ENCODE peak calls at places on chromosomes 3 and 15, in five cellular contexts. One of them, this sample, is unnamed.

GRCh38 chr15:87267798-87268197 is 988.7 kb downstream of the NTRK3 start:
- DNase-seq in endothelial cell of umbilical vein: no peak
- DNase-seq in body of pancreas: no peak
- DNase-seq in CD4-positive, alpha-beta T cell: no peak
- DNase-seq in pancreas: no peak
- DNase-seq in this sample: no peak

GRCh38 chr3:76065975-76066374 is 280.6 kb upstream of the ZNF717 start:
- DNase-seq in body of pancreas: no peak
- DNase-seq in endothelial cell of umbilical vein: no peak
- DNase-seq in pancreas: no peak
- DNase-seq in CD4-positive, alpha-beta T cell: no peak
- DNase-seq in this sample: no peak

GRCh38 chr15:52020253-52021085 is 1.4 kb downstream of the MAPK6 start:
- DNase-seq in CD4-positive, alpha-beta T cell: no peak
- DNase-seq in endothelial cell of umbilical vein: peak
- DNase-seq in pancreas: no peak
- DNase-seq in body of pancreas: no peak
- DNase-seq in this sample: no peak

GRCh38 chr3:120275553-120276092 is 9.4 kb downstream of the GPR156 start:
- DNase-seq in endothelial cell of umbilical vein: no peak
- DNase-seq in CD4-positive, alpha-beta T cell: no peak
- DNase-seq in pancreas: no peak
- DNase-seq in body of pancreas: no peak
- DNase-seq in this sample: no peak

GRCh38 chr3:141115752-141116541 is 64.8 kb downstream of the SPSB4 start:
- DNase-seq in endothelial cell of umbilical vein: no peak
- DNase-seq in body of pancreas: no peak
- DNase-seq in pancreas: no peak
- DNase-seq in CD4-positive, alpha-beta T cell: no peak
- DNase-seq in this sample: no peak

GRCh38 chr3:64224826-64225606 is at the start of gene PRICKLE2:
- DNase-seq in pancreas: peak
- DNase-seq in endothelial cell of umbilical vein: peak
- DNase-seq in body of pancreas: peak
- DNase-seq in CD4-positive, alpha-beta T cell: no peak
- DNase-seq in this sample: peak

GRCh38 chr15:101168463-101168824 is 83.4 kb downstream of the CHSY1 start:
- DNase-seq in body of pancreas: peak
- DNase-seq in pancreas: peak
- DNase-seq in CD4-positive, alpha-beta T cell: no peak
- DNase-seq in endothelial cell of umbilical vein: no peak
- DNase-seq in this sample: no peak

GRCh38 chr3:48709051-48709461 is 8.0 kb downstream of the IP6K2 start:
- DNase-seq in body of pancreas: no peak
- DNase-seq in CD4-positive, alpha-beta T cell: no peak
- DNase-seq in endothelial cell of umbilical vein: no peak
- DNase-seq in pancreas: no peak
- DNase-seq in this sample: no peak

GRCh38 chr3:112741956-112742355 is 101.0 kb upstream of the CCDC80 start:
- DNase-seq in pancreas: no peak
- DNase-seq in CD4-positive, alpha-beta T cell: no peak
- DNase-seq in endothelial cell of umbilical vein: no peak
- DNase-seq in body of pancreas: no peak
- DNase-seq in this sample: no peak

GRCh38 chr3:120560304-120561250 is 35.6 kb upstream of the NDUFB4 start:
- DNase-seq in endothelial cell of umbilical vein: no peak
- DNase-seq in pancreas: no peak
- DNase-seq in body of pancreas: no peak
- DNase-seq in CD4-positive, alpha-beta T cell: no peak
- DNase-seq in this sample: no peak

GRCh38 chr3:85495602-85496001 is 536.8 kb downstream of the CADM2 start:
- DNase-seq in CD4-positive, alpha-beta T cell: no peak
- DNase-seq in pancreas: no peak
- DNase-seq in body of pancreas: no peak
- DNase-seq in endothelial cell of umbilical vein: no peak
- DNase-seq in this sample: no peak

GRCh38 chr3:94162700-94163099 is 99.8 kb downstream of the NSUN3 start:
- DNase-seq in endothelial cell of umbilical vein: no peak
- DNase-seq in pancreas: no peak
- DNase-seq in CD4-positive, alpha-beta T cell: no peak
- DNase-seq in body of pancreas: no peak
- DNase-seq in this sample: no peak

GRCh38 chr3:107993771-107994170 is 97.1 kb downstream of the CD47 start:
- DNase-seq in pancreas: no peak
- DNase-seq in endothelial cell of umbilical vein: no peak
- DNase-seq in CD4-positive, alpha-beta T cell: no peak
- DNase-seq in body of pancreas: no peak
- DNase-seq in this sample: no peak

GRCh38 chr3:46545695-46546630 is 20.1 kb downstream of the LRRC2 start:
- DNase-seq in CD4-positive, alpha-beta T cell: no peak
- DNase-seq in endothelial cell of umbilical vein: no peak
- DNase-seq in pancreas: no peak
- DNase-seq in body of pancreas: no peak
- DNase-seq in this sample: no peak

GRCh38 chr15:48221261-48221660 is 15.2 kb downstream of the SLC12A1 start:
- DNase-seq in body of pancreas: no peak
- DNase-seq in CD4-positive, alpha-beta T cell: no peak
- DNase-seq in pancreas: no peak
- DNase-seq in endothelial cell of umbilical vein: no peak
- DNase-seq in this sample: no peak

GRCh38 chr3:152309535-152310317 is 41.0 kb downstream of the MBNL1 start:
- DNase-seq in pancreas: no peak
- DNase-seq in endothelial cell of umbilical vein: no peak
- DNase-seq in CD4-positive, alpha-beta T cell: no peak
- DNase-seq in body of pancreas: no peak
- DNase-seq in this sample: no peak

GRCh38 chr15:63494406-63494805 is 10.0 kb upstream of the USP3 start:
- DNase-seq in CD4-positive, alpha-beta T cell: no peak
- DNase-seq in endothelial cell of umbilical vein: no peak
- DNase-seq in body of pancreas: no peak
- DNase-seq in pancreas: no peak
- DNase-seq in this sample: no peak

GRCh38 chr15:58285921-58286278 is 145.9 kb upstream of the LIPC start:
- DNase-seq in CD4-positive, alpha-beta T cell: no peak
- DNase-seq in pancreas: no peak
- DNase-seq in endothelial cell of umbilical vein: no peak
- DNase-seq in body of pancreas: no peak
- DNase-seq in this sample: no peak

GRCh38 chr15:96037584-96037983 is 292.9 kb upstream of the NR2F2 start:
- DNase-seq in CD4-positive, alpha-beta T cell: no peak
- DNase-seq in body of pancreas: no peak
- DNase-seq in pancreas: no peak
- DNase-seq in endothelial cell of umbilical vein: no peak
- DNase-seq in this sample: no peak

GRCh38 chr3:72591522-72592421 is 256.5 kb downstream of the SHQ1 start:
- DNase-seq in endothelial cell of umbilical vein: no peak
- DNase-seq in CD4-positive, alpha-beta T cell: no peak
- DNase-seq in body of pancreas: no peak
- DNase-seq in pancreas: no peak
- DNase-seq in this sample: no peak

GRCh38 chr3:185210621-185211157 is 43.2 kb downstream of the EHHADH start:
- DNase-seq in CD4-positive, alpha-beta T cell: no peak
- DNase-seq in endothelial cell of umbilical vein: no peak
- DNase-seq in body of pancreas: no peak
- DNase-seq in pancreas: no peak
- DNase-seq in this sample: no peak

GRCh38 chr3:51819151-51819550 is 40.1 kb upstream of the IQCF6 start:
- DNase-seq in pancreas: no peak
- DNase-seq in endothelial cell of umbilical vein: no peak
- DNase-seq in CD4-positive, alpha-beta T cell: no peak
- DNase-seq in body of pancreas: no peak
- DNase-seq in this sample: no peak

GRCh38 chr3:111924283-111924682 is 54.5 kb upstream of the ABHD10 start:
- DNase-seq in CD4-positive, alpha-beta T cell: no peak
- DNase-seq in endothelial cell of umbilical vein: peak
- DNase-seq in pancreas: peak
- DNase-seq in body of pancreas: peak
- DNase-seq in this sample: no peak

GRCh38 chr3:133983126-133983525 is 46.6 kb downstream of the SLCO2A1 start:
- DNase-seq in pancreas: no peak
- DNase-seq in endothelial cell of umbilical vein: no peak
- DNase-seq in CD4-positive, alpha-beta T cell: no peak
- DNase-seq in body of pancreas: no peak
- DNase-seq in this sample: no peak

GRCh38 chr3:177777699-177778098 is 580.4 kb upstream of the TBL1XR1 start:
- DNase-seq in body of pancreas: peak
- DNase-seq in endothelial cell of umbilical vein: peak
- DNase-seq in pancreas: peak
- DNase-seq in CD4-positive, alpha-beta T cell: peak
- DNase-seq in this sample: peak

GRCh38 chr3:177150218-177150916 is 46.9 kb downstream of the TBL1XR1 start:
- DNase-seq in body of pancreas: no peak
- DNase-seq in CD4-positive, alpha-beta T cell: no peak
- DNase-seq in pancreas: no peak
- DNase-seq in endothelial cell of umbilical vein: peak
- DNase-seq in this sample: no peak

GRCh38 chr3:84717894-84718293 is 240.9 kb upstream of the CADM2 start:
- DNase-seq in CD4-positive, alpha-beta T cell: no peak
- DNase-seq in pancreas: no peak
- DNase-seq in endothelial cell of umbilical vein: no peak
- DNase-seq in body of pancreas: no peak
- DNase-seq in this sample: no peak

GRCh38 chr3:176430244-176430893 is 766.9 kb downstream of the TBL1XR1 start:
- DNase-seq in body of pancreas: peak
- DNase-seq in CD4-positive, alpha-beta T cell: no peak
- DNase-seq in endothelial cell of umbilical vein: peak
- DNase-seq in pancreas: no peak
- DNase-seq in this sample: no peak

GRCh38 chr3:65439641-65440040 is 599.1 kb downstream of the MAGI1 start:
- DNase-seq in pancreas: peak
- DNase-seq in endothelial cell of umbilical vein: peak
- DNase-seq in CD4-positive, alpha-beta T cell: no peak
- DNase-seq in body of pancreas: peak
- DNase-seq in this sample: no peak

GRCh38 chr15:66737243-66738010 is 35.4 kb downstream of the SMAD6 start:
- DNase-seq in pancreas: no peak
- DNase-seq in body of pancreas: no peak
- DNase-seq in CD4-positive, alpha-beta T cell: no peak
- DNase-seq in endothelial cell of umbilical vein: no peak
- DNase-seq in this sample: no peak

GRCh38 chr3:27360113-27361078 is 8.8 kb downstream of the NEK10 start:
- DNase-seq in endothelial cell of umbilical vein: peak
- DNase-seq in body of pancreas: peak
- DNase-seq in CD4-positive, alpha-beta T cell: no peak
- DNase-seq in pancreas: no peak
- DNase-seq in this sample: no peak

GRCh38 chr15:31150732-31151212 is 49.2 kb upstream of the TRPM1 start:
- DNase-seq in endothelial cell of umbilical vein: no peak
- DNase-seq in CD4-positive, alpha-beta T cell: no peak
- DNase-seq in pancreas: no peak
- DNase-seq in body of pancreas: no peak
- DNase-seq in this sample: no peak

GRCh38 chr3:13149331-13150203 is 76.3 kb upstream of the IQSEC1 start:
- DNase-seq in endothelial cell of umbilical vein: no peak
- DNase-seq in CD4-positive, alpha-beta T cell: no peak
- DNase-seq in body of pancreas: peak
- DNase-seq in pancreas: no peak
- DNase-seq in this sample: peak

GRCh38 chr3:146803746-146804145 is 198.6 kb upstream of the PLSCR5 start:
- DNase-seq in CD4-positive, alpha-beta T cell: no peak
- DNase-seq in pancreas: no peak
- DNase-seq in body of pancreas: no peak
- DNase-seq in endothelial cell of umbilical vein: peak
- DNase-seq in this sample: no peak

GRCh38 chr15:92708635-92709034 is 53.1 kb upstream of the FAM174B start:
- DNase-seq in CD4-positive, alpha-beta T cell: no peak
- DNase-seq in body of pancreas: no peak
- DNase-seq in endothelial cell of umbilical vein: no peak
- DNase-seq in pancreas: no peak
- DNase-seq in this sample: no peak
- H3K27ac ChIP-seq in CD4-positive, alpha-beta T cell: no peak
- H3K27ac ChIP-seq in body of pancreas: no peak
- H3K27ac ChIP-seq in endothelial cell of umbilical vein: peak
- H3K27ac ChIP-seq in pancreas: no peak
- H3K27ac ChIP-seq in this sample: no peak

DNA sequence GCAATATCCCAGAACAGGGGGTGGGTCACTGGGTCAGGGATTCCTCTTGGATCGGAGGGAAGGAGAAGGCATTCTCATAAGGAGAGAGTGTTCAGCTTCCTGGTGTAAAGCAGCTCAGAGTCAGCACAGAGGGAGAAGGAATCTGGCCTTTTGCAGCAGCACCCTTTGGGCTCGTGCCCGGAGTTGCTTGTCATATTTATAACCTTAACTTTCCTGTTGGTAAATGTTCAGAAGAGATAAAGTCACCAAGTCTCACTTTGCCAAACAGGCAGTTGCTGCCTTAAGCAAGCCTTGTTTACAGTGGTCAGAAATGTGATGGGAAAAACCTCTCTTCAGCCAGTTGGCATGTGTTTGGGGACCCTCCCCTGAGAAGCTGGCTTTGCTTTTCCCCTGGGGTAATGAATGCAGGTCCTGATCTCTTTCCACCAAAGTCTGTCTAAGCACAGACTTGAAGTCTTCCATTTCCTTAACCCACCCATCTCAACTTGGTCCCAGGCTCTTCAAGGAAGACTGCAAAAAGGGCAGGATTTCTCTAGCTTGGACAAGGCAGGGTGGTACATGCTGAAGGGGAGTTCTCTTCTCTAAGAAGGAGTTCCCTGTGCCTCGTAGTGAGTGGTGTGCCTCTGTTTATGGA is 206.9 kb upstream of the BHLHE40 start:
- DNase-seq in pancreas: peak
- DNase-seq in CD4-positive, alpha-beta T cell: no peak
- DNase-seq in endothelial cell of umbilical vein: peak
- DNase-seq in body of pancreas: peak
- DNase-seq in this sample: no peak
- H3K27ac ChIP-seq in pancreas: peak
- H3K27ac ChIP-seq in CD4-positive, alpha-beta T cell: no peak
- H3K27ac ChIP-seq in endothelial cell of umbilical vein: no peak
- H3K27ac ChIP-seq in body of pancreas: peak
- H3K27ac ChIP-seq in this sample: no peak

GRCh38 chr3:158105124-158105709 is 1.0 kb downstream of the SHOX2 start:
- DNase-seq in pancreas: no peak
- DNase-seq in CD4-positive, alpha-beta T cell: peak
- DNase-seq in endothelial cell of umbilical vein: no peak
- DNase-seq in body of pancreas: no peak
- DNase-seq in this sample: no peak
- H3K27ac ChIP-seq in pancreas: no peak
- H3K27ac ChIP-seq in CD4-positive, alpha-beta T cell: no peak
- H3K27ac ChIP-seq in endothelial cell of umbilical vein: no peak
- H3K27ac ChIP-seq in body of pancreas: no peak
- H3K27ac ChIP-seq in this sample: no peak

GRCh38 chr3:57130426-57131209 is 34.5 kb downstream of the IL17RD start:
- DNase-seq in endothelial cell of umbilical vein: no peak
- DNase-seq in pancreas: no peak
- DNase-seq in CD4-positive, alpha-beta T cell: no peak
- DNase-seq in body of pancreas: peak
- DNase-seq in this sample: no peak

GRCh38 chr3:57127849-57128566 is 37.1 kb downstream of the IL17RD start:
- DNase-seq in pancreas: no peak
- DNase-seq in endothelial cell of umbilical vein: no peak
- DNase-seq in body of pancreas: no peak
- DNase-seq in CD4-positive, alpha-beta T cell: no peak
- DNase-seq in this sample: no peak

GRCh38 chr3:57128863-57129602 is 36.1 kb downstream of the IL17RD start:
- DNase-seq in CD4-positive, alpha-beta T cell: no peak
- DNase-seq in body of pancreas: no peak
- DNase-seq in endothelial cell of umbilical vein: no peak
- DNase-seq in pancreas: no peak
- DNase-seq in this sample: no peak

GRCh38 chr3:57131210-57131588 is 34.0 kb downstream of the IL17RD start:
- DNase-seq in endothelial cell of umbilical vein: no peak
- DNase-seq in body of pancreas: no peak
- DNase-seq in pancreas: no peak
- DNase-seq in CD4-positive, alpha-beta T cell: no peak
- DNase-seq in this sample: no peak

GRCh38 chr3:57126244-57126643 is 38.9 kb downstream of the IL17RD start:
- DNase-seq in CD4-positive, alpha-beta T cell: no peak
- DNase-seq in body of pancreas: no peak
- DNase-seq in endothelial cell of umbilical vein: no peak
- DNase-seq in pancreas: no peak
- DNase-seq in this sample: no peak
- H3K27ac ChIP-seq in CD4-positive, alpha-beta T cell: no peak
- H3K27ac ChIP-seq in body of pancreas: no peak
- H3K27ac ChIP-seq in endothelial cell of umbilical vein: no peak
- H3K27ac ChIP-seq in pancreas: no peak
- H3K27ac ChIP-seq in this sample: no peak